ENCODE peak calls at places on chromosomes 1 and 21, in eight cellular contexts. One of them, this sample, is unnamed.

GRCh38 chr1:245742891-245743290 is 588.1 kb downstream of the KIF26B start:
- DNase-seq in Karpas-422: no peak
- DNase-seq in pancreas: no peak
- DNase-seq in PC-9: no peak
- DNase-seq in trophoblast cell: no peak
- DNase-seq in RWPE1: no peak
- DNase-seq in kidney: no peak
- DNase-seq in mammary epithelial cell: no peak
- DNase-seq in this sample: no peak

GRCh38 chr1:21705303-21705980 is 36.3 kb upstream of the RAP1GAP start:
- DNase-seq in mammary epithelial cell: no peak
- DNase-seq in kidney: no peak
- DNase-seq in pancreas: no peak
- DNase-seq in PC-9: no peak
- DNase-seq in RWPE1: no peak
- DNase-seq in trophoblast cell: no peak
- DNase-seq in Karpas-422: no peak
- DNase-seq in this sample: peak; percentile 23

GRCh38 chr1:40819101-40819500 is 35.5 kb downstream of the KCNQ4 start:
- DNase-seq in RWPE1: no peak
- DNase-seq in pancreas: no peak
- DNase-seq in Karpas-422: no peak
- DNase-seq in mammary epithelial cell: no peak
- DNase-seq in kidney: no peak
- DNase-seq in PC-9: no peak
- DNase-seq in trophoblast cell: no peak
- DNase-seq in this sample: no peak

GRCh38 chr21:37873655-37874054 is 42.6 kb downstream of the KCNJ6 start:
- DNase-seq in Karpas-422: no peak
- DNase-seq in mammary epithelial cell: no peak
- DNase-seq in PC-9: no peak
- DNase-seq in trophoblast cell: no peak
- DNase-seq in kidney: no peak
- DNase-seq in pancreas: no peak
- DNase-seq in RWPE1: no peak
- DNase-seq in this sample: no peak

GRCh38 chr1:8089535-8090228 is 63.6 kb upstream of the ERRFI1 start:
- DNase-seq in mammary epithelial cell: peak; percentile 39
- DNase-seq in RWPE1: no peak
- DNase-seq in Karpas-422: no peak
- DNase-seq in trophoblast cell: no peak
- DNase-seq in pancreas: no peak
- DNase-seq in kidney: no peak
- DNase-seq in PC-9: no peak
- DNase-seq in this sample: peak; percentile 5

GRCh38 chr1:21232044-21232443 is 55.3 kb upstream of the EIF4G3 start:
- DNase-seq in mammary epithelial cell: peak; percentile 26
- DNase-seq in trophoblast cell: no peak
- DNase-seq in PC-9: peak; percentile 27
- DNase-seq in kidney: no peak
- DNase-seq in pancreas: no peak
- DNase-seq in Karpas-422: peak; percentile 71
- DNase-seq in RWPE1: peak; percentile 59
- DNase-seq in this sample: no peak

GRCh38 chr1:18536356-18536755 is 55.6 kb downstream of the KLHDC7A start:
- DNase-seq in mammary epithelial cell: no peak
- DNase-seq in RWPE1: no peak
- DNase-seq in trophoblast cell: no peak
- DNase-seq in pancreas: peak; percentile 26
- DNase-seq in kidney: no peak
- DNase-seq in Karpas-422: no peak
- DNase-seq in PC-9: no peak
- DNase-seq in this sample: no peak

GRCh38 chr21:45001134-45002095 is 61.6 kb downstream of the SLX9 start:
- DNase-seq in Karpas-422: no peak
- DNase-seq in pancreas: peak; percentile 56
- DNase-seq in kidney: peak; percentile 85
- DNase-seq in trophoblast cell: no peak
- DNase-seq in PC-9: peak; percentile 73
- DNase-seq in mammary epithelial cell: peak; percentile 84
- DNase-seq in RWPE1: peak; percentile 78
- DNase-seq in this sample: peak; percentile 71

GRCh38 chr21:46131721-46132651 is 23.4 kb downstream of the FTCD start:
- DNase-seq in kidney: peak; percentile 73
- DNase-seq in trophoblast cell: no peak
- DNase-seq in RWPE1: no peak
- DNase-seq in PC-9: no peak
- DNase-seq in mammary epithelial cell: no peak
- DNase-seq in Karpas-422: no peak
- DNase-seq in pancreas: no peak
- DNase-seq in this sample: no peak

GRCh38 chr1:84300991-84301758 is at the start of gene SAMD13:
- DNase-seq in trophoblast cell: no peak
- DNase-seq in PC-9: peak; percentile 26
- DNase-seq in pancreas: peak; percentile 60
- DNase-seq in kidney: peak; percentile 57
- DNase-seq in mammary epithelial cell: peak; percentile 53
- DNase-seq in Karpas-422: peak; percentile 75
- DNase-seq in RWPE1: peak; percentile 28
- DNase-seq in this sample: peak; percentile 83

GRCh38 chr1:31957701-31958674 is 19.8 kb upstream of the PTP4A2 start:
- DNase-seq in mammary epithelial cell: no peak
- DNase-seq in pancreas: no peak
- DNase-seq in Karpas-422: no peak
- DNase-seq in trophoblast cell: no peak
- DNase-seq in PC-9: peak; percentile 25
- DNase-seq in kidney: no peak
- DNase-seq in RWPE1: no peak
- DNase-seq in this sample: no peak

GRCh38 chr1:153439273-153439672 is 21.2 kb downstream of the S100A7 start:
- DNase-seq in pancreas: no peak
- DNase-seq in RWPE1: no peak
- DNase-seq in trophoblast cell: no peak
- DNase-seq in kidney: no peak
- DNase-seq in mammary epithelial cell: no peak
- DNase-seq in PC-9: no peak
- DNase-seq in Karpas-422: no peak
- DNase-seq in this sample: no peak
- H3K27ac ChIP-seq in pancreas: no peak overlapping the region
- H3K27ac ChIP-seq in RWPE1: no peak overlapping the region
- H3K27ac ChIP-seq in trophoblast cell: no peak overlapping the region
- H3K27ac ChIP-seq in kidney: no peak overlapping the region
- H3K27ac ChIP-seq in mammary epithelial cell: no peak overlapping the region
- H3K27ac ChIP-seq in PC-9: no peak overlapping the region
- H3K27ac ChIP-seq in Karpas-422: no peak overlapping the region
- H3K27ac ChIP-seq in this sample: no peak overlapping the region

GRCh38 chr1:201310251-201310985 is 27.1 kb downstream of the PKP1 start:
- DNase-seq in mammary epithelial cell: no peak
- DNase-seq in kidney: no peak
- DNase-seq in pancreas: no peak
- DNase-seq in PC-9: no peak
- DNase-seq in Karpas-422: no peak
- DNase-seq in trophoblast cell: peak; percentile 80
- DNase-seq in RWPE1: peak; percentile 76
- DNase-seq in this sample: no peak

GRCh38 chr1:201309420-201309819 is 26.1 kb downstream of the PKP1 start:
- DNase-seq in mammary epithelial cell: peak; percentile 94
- DNase-seq in kidney: no peak
- DNase-seq in trophoblast cell: peak; percentile 99
- DNase-seq in Karpas-422: peak; percentile 63
- DNase-seq in pancreas: no peak
- DNase-seq in PC-9: peak; percentile 89
- DNase-seq in RWPE1: peak; percentile 83
- DNase-seq in this sample: no peak

GRCh38 chr1:201307239-201307638 is 23.9 kb downstream of the PKP1 start:
- DNase-seq in Karpas-422: no peak
- DNase-seq in RWPE1: peak; percentile 83
- DNase-seq in pancreas: no peak
- DNase-seq in trophoblast cell: no peak
- DNase-seq in kidney: no peak
- DNase-seq in mammary epithelial cell: peak; percentile 77
- DNase-seq in PC-9: no peak
- DNase-seq in this sample: no peak

GRCh38 chr1:201305815-201306214 is 22.5 kb downstream of the PKP1 start:
- DNase-seq in kidney: no peak
- DNase-seq in PC-9: no peak
- DNase-seq in Karpas-422: no peak
- DNase-seq in trophoblast cell: no peak
- DNase-seq in pancreas: no peak
- DNase-seq in RWPE1: no peak
- DNase-seq in mammary epithelial cell: no peak
- DNase-seq in this sample: no peak

GRCh38 chr1:201307760-201308499 is 24.6 kb downstream of the PKP1 start:
- DNase-seq in RWPE1: peak; percentile 89
- DNase-seq in PC-9: peak; percentile 74
- DNase-seq in pancreas: no peak
- DNase-seq in Karpas-422: no peak
- DNase-seq in trophoblast cell: peak; percentile 79
- DNase-seq in mammary epithelial cell: peak; percentile 81
- DNase-seq in kidney: no peak
- DNase-seq in this sample: no peak
- H3K27ac ChIP-seq in RWPE1: peak overlapping the region; percentile 100
- H3K27ac ChIP-seq in PC-9: peak overlapping the region; percentile 63
- H3K27ac ChIP-seq in pancreas: no peak overlapping the region
- H3K27ac ChIP-seq in Karpas-422: no peak overlapping the region
- H3K27ac ChIP-seq in trophoblast cell: no peak overlapping the region
- H3K27ac ChIP-seq in mammary epithelial cell: peak overlapping the region; percentile 98
- H3K27ac ChIP-seq in kidney: no peak overlapping the region
- H3K27ac ChIP-seq in this sample: no peak overlapping the region

GRCh38 chr1:67614511-67614934 is 70.5 kb upstream of the GADD45A start:
- DNase-seq in Karpas-422: no peak
- DNase-seq in PC-9: peak; percentile 23
- DNase-seq in pancreas: no peak
- DNase-seq in kidney: no peak
- DNase-seq in RWPE1: no peak
- DNase-seq in trophoblast cell: no peak
- DNase-seq in mammary epithelial cell: peak; percentile 66
- DNase-seq in this sample: no peak

GRCh38 chr1:67618285-67619018 is 66.5 kb upstream of the GADD45A start:
- DNase-seq in RWPE1: peak; percentile 49
- DNase-seq in PC-9: no peak
- DNase-seq in Karpas-422: no peak
- DNase-seq in kidney: peak; percentile 80
- DNase-seq in trophoblast cell: peak; percentile 22
- DNase-seq in mammary epithelial cell: peak; percentile 96
- DNase-seq in pancreas: no peak
- DNase-seq in this sample: peak; percentile 23

GRCh38 chr1:67615886-67616285 is 69.1 kb upstream of the GADD45A start:
- DNase-seq in mammary epithelial cell: no peak
- DNase-seq in PC-9: no peak
- DNase-seq in RWPE1: no peak
- DNase-seq in pancreas: no peak
- DNase-seq in kidney: no peak
- DNase-seq in Karpas-422: no peak
- DNase-seq in trophoblast cell: no peak
- DNase-seq in this sample: no peak

GRCh38 chr1:67616394-67616985 is 68.5 kb upstream of the GADD45A start:
- DNase-seq in pancreas: no peak
- DNase-seq in Karpas-422: peak; percentile 4
- DNase-seq in RWPE1: no peak
- DNase-seq in mammary epithelial cell: no peak
- DNase-seq in trophoblast cell: no peak
- DNase-seq in PC-9: no peak
- DNase-seq in kidney: no peak
- DNase-seq in this sample: no peak

DNA sequence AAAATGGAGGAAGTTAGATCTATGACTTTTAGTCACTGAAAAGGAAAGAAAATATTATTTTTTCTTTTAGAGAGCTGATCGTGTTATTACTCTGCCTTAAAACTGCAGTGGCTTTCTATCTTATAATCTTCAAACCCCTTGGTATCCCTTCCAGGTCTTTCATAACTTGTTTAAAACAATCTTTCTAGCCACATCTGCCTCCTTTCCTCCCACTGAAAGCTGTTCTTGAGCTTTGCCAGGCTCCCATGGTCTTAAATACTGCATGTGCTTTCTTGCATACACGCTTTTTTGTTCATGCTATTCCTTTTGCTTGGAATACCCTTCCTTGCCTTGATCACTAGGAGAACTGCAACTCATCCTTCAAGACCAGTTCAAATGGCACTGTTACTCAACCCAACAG is 65.9 kb upstream of the GADD45A start:
- DNase-seq in Karpas-422: no peak
- DNase-seq in RWPE1: no peak
- DNase-seq in kidney: no peak
- DNase-seq in trophoblast cell: no peak
- DNase-seq in PC-9: no peak
- DNase-seq in pancreas: no peak
- DNase-seq in mammary epithelial cell: no peak
- DNase-seq in this sample: no peak
- H3K27ac ChIP-seq in Karpas-422: no peak overlapping the region
- H3K27ac ChIP-seq in RWPE1: peak overlapping the region; percentile 66
- H3K27ac ChIP-seq in kidney: peak overlapping the region; percentile 15
- H3K27ac ChIP-seq in trophoblast cell: no peak overlapping the region
- H3K27ac ChIP-seq in PC-9: no peak overlapping the region
- H3K27ac ChIP-seq in pancreas: peak overlapping the region; percentile 67
- H3K27ac ChIP-seq in mammary epithelial cell: peak overlapping the region; percentile 83
- H3K27ac ChIP-seq in this sample: peak overlapping the region; percentile 16

GRCh38 chr1:70003509-70003908 is 201.9 kb downstream of the LRRC40 start:
- DNase-seq in kidney: no peak
- DNase-seq in pancreas: no peak
- DNase-seq in RWPE1: no peak
- DNase-seq in Karpas-422: no peak
- DNase-seq in PC-9: no peak
- DNase-seq in mammary epithelial cell: peak; percentile 12
- DNase-seq in trophoblast cell: no peak
- DNase-seq in this sample: no peak

DNA sequence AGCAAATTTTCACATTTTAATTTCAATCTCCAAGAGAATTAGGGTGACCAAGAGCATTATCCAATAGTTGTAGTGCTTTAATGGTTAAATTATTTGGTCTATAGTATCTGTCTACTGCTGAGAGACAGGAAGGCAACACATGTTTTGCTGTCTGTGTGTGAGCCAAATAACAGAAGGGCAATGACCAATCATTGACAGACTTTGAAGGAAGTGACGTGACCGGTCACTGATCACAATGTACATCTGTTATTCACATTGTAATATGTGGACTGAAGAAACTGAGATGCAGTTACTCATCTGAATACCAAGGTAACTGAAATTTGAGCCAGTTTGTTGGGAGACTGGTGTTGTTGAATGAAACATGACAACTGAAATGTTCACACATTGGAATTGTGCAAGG is 196.7 kb downstream of the LRRC40 start:
- DNase-seq in mammary epithelial cell: no peak
- DNase-seq in Karpas-422: no peak
- DNase-seq in kidney: no peak
- DNase-seq in trophoblast cell: no peak
- DNase-seq in RWPE1: no peak
- DNase-seq in PC-9: no peak
- DNase-seq in pancreas: no peak
- DNase-seq in this sample: no peak
- H3K27ac ChIP-seq in mammary epithelial cell: no peak overlapping the region
- H3K27ac ChIP-seq in Karpas-422: no peak overlapping the region
- H3K27ac ChIP-seq in kidney: no peak overlapping the region
- H3K27ac ChIP-seq in trophoblast cell: no peak overlapping the region
- H3K27ac ChIP-seq in RWPE1: no peak overlapping the region
- H3K27ac ChIP-seq in PC-9: no peak overlapping the region
- H3K27ac ChIP-seq in pancreas: no peak overlapping the region
- H3K27ac ChIP-seq in this sample: no peak overlapping the region

This sample was measured in caudate nucleus.